ENCODE peak calls at places on chromosomes 2 and 18, in seven cellular contexts. G, H, V, X, D, R and B are unnamed samples.

GRCh38 chr2:172724724-172725123 is 10.9 kb upstream of the RAPGEF4 start:
- DNase-seq in G (no peak), H (no peak), V (no peak), X (no peak), D (no peak), R (no peak), B (no peak)

GRCh38 chr18:45291616-45292612 is 323.4 kb upstream of the SLC14A2 start:
- DNase-seq in G (no peak), H (no peak), V (peak), X (no peak), D (no peak), R (no peak), B (no peak)

GRCh38 chr18:58125756-58126155 is 81.7 kb downstream of the NEDD4L start:
- DNase-seq in G (no peak), H (no peak), V (no peak), X (no peak), D (no peak), R (no peak), B (no peak)

GRCh38 chr2:231170058-231170457 is 28.4 kb upstream of the ARMC9 start:
- DNase-seq in G (no peak), H (no peak), V (no peak), X (no peak), D (no peak), R (no peak), B (peak)

GRCh38 chr2:152715854-152716428 is 1.3 kb downstream of the PRPF40A start:
- DNase-seq in G (peak), H (no peak), V (peak), X (peak), D (no peak), R (no peak), B (no peak)

GRCh38 chr2:72993147-72993546 is 75.8 kb downstream of the EMX1 start:
- DNase-seq in G (peak), H (no peak), V (peak), X (peak), D (peak), R (no peak), B (peak)

GRCh38 chr2:30361751-30362394 is 85.2 kb upstream of the LCLAT1 start:
- DNase-seq in G (no peak), H (no peak), V (no peak), X (no peak), D (no peak), R (no peak), B (no peak)

GRCh38 chr18:63374520-63374919 is 7.5 kb upstream of the KDSR start:
- DNase-seq in G (no peak), H (no peak), V (peak), X (no peak), D (no peak), R (no peak), B (no peak)

GRCh38 chr2:150508497-150509137 is 21.1 kb upstream of the RND3 start:
- DNase-seq in G (no peak), H (no peak), V (no peak), X (no peak), D (no peak), R (no peak), B (no peak)

GRCh38 chr2:188519133-188519532 is 227.5 kb downstream of the GULP1 start:
- DNase-seq in G (no peak), H (no peak), V (peak), X (no peak), D (no peak), R (no peak), B (peak)

GRCh38 chr18:38406625-38407024 is 841.0 kb upstream of the CELF4 start:
- DNase-seq in G (no peak), H (no peak), V (no peak), X (no peak), D (no peak), R (no peak), B (no peak)

GRCh38 chr2:230137902-230138539 is 69.3 kb upstream of the SLC16A14 start:
- DNase-seq in G (no peak), H (no peak), V (peak), X (no peak), D (no peak), R (no peak), B (no peak)

GRCh38 chr18:26017929-26018328 is 72.5 kb downstream of the SS18 start:
- DNase-seq in G (peak), H (no peak), V (no peak), X (no peak), D (no peak), R (no peak), B (peak)
- TF ChIP-seq CTCF in G (no peak), H (no peak), V (no peak), X (no peak), D (peak), R (no peak), B (no peak)

DNA sequence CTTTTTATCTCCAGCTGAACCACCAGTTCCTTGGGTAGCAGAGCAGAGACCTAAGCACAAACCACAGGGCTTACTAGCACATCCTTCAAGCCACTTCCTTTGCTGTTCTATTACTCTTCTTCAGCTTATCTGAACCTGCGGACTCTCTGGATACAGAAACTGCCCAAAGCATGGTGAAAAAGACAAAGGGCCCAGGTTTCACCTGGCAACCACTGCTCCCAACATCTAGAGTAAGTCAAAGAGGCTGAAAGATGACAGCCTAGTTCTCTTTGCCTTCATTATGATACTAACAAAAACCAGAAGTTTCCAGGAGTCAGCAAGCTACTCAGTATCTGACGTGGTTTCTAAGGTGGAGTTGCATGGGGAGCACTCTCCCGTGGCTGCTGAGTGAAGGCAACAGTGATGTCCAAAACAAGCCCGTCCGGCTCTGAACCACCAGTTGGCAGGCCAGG is 43.4 kb downstream of the KANSL3 start:
- DNase-seq in G (no peak), H (no peak), V (no peak), X (no peak), D (no peak), R (no peak), B (no peak)
- TF ChIP-seq CTCF in G (no peak), H (no peak), V (no peak), X (no peak), D (no peak), R (no peak), B (no peak)

GRCh38 chr2:33670392-33670937 is 71.4 kb upstream of the FAM98A start:
- DNase-seq in G (peak), H (no peak), V (no peak), X (no peak), D (no peak), R (no peak), B (no peak)

GRCh38 chr2:33672389-33672788 is 73.3 kb upstream of the FAM98A start:
- DNase-seq in G (no peak), H (no peak), V (no peak), X (no peak), D (no peak), R (no peak), B (no peak)

GRCh38 chr2:33672896-33673295 is 73.8 kb upstream of the FAM98A start:
- DNase-seq in G (no peak), H (no peak), V (no peak), X (no peak), D (no peak), R (no peak), B (no peak)

GRCh38 chr2:33671198-33671597 is 72.1 kb upstream of the FAM98A start:
- DNase-seq in G (no peak), H (no peak), V (no peak), X (no peak), D (no peak), R (no peak), B (no peak)

GRCh38 chr2:33673937-33674336 is 74.8 kb upstream of the FAM98A start:
- DNase-seq in G (peak), H (no peak), V (peak), X (no peak), D (no peak), R (no peak), B (no peak)
- TF ChIP-seq CTCF in G (peak), H (peak), V (peak), X (peak), D (peak), R (peak), B (peak)

DNA sequence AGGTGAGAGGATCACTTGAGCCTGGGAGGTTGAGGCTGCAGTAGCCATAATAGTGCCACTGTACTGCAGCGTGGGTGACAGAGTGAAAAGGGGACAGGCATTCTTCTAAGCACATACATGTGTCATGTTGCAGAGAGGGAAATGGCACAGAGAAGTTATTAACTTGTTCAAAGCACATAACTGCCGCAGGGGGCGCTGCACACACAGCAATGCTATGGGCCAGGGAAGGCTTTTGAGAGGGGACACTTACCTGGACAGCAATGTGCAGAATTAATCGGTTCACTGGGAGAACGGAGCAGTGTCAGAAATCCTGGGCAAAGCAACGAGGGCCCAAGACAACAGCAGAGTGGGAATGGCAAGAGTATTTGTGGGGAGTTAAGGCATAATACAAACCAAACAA is 2.4 kb downstream of the SCYGR8 start:
- DNase-seq in G (peak), H (no peak), V (peak), X (peak), D (no peak), R (no peak), B (no peak)
- TF ChIP-seq CTCF in G (peak), H (no peak), V (peak), X (peak), D (peak), R (peak), B (peak)

DNA sequence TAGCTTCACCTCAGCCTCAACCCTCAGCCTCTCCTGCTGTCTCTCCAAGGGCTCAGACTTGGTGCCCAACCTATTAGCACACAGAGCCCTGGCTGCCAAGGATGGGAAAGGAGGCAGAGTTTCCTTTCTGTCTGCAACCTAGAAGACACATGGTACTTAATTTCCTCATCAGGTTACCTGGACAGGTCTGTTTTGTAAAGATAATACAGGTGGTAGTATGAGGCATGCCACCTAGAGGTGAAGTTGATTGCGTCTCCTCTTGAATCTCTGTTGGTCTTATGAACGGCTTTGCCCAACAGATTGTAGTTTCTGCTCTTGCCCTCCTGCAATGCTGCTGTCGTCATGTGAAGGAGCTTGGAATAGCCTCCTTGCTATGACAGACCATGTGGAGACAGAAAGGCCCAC is 44.5 kb upstream of the RMND5A start:
- DNase-seq in G (peak), H (no peak), V (no peak), X (no peak), D (no peak), R (no peak), B (no peak)
- TF ChIP-seq CTCF in G (no peak), H (no peak), V (no peak), X (no peak), D (no peak), R (peak), B (no peak)